ENCODE peak calls at places on chromosomes 6 and 20, in four cellular contexts. P is cardiac fibroblast, L is ascending aorta, O is GM10248. W is an unnamed sample.

GRCh38 chr6:154606457-154606856 is 96.0 kb upstream of the CNKSR3 start:
- DNase-seq in P (no peak), L (no peak), O (peak), W (peak)

GRCh38 chr6:30779850-30780641 is 35.7 kb upstream of the IER3 start:
- DNase-seq in P (no peak), O (no peak), L (no peak), W (no peak)

GRCh38 chr6:78500299-78501089 is 366.9 kb upstream of the IRAK1BP1 start:
- DNase-seq in P (no peak), O (no peak), L (no peak), W (no peak)

GRCh38 chr20:3116341-3116740 is 31.8 kb upstream of the AVP start:
- DNase-seq in P (no peak), L (no peak), O (no peak), W (no peak)

GRCh38 chr6:34556031-34556471 is at the start of gene SPDEF:
- DNase-seq in O (no peak), L (no peak), P (no peak), W (no peak)

GRCh38 chr6:166351715-166352285 is 9.5 kb upstream of the SFT2D1 start:
- DNase-seq in L (no peak), P (peak), O (peak), W (peak)

GRCh38 chr6:38155576-38156204 is 336.2 kb downstream of the ZFAND3 start:
- DNase-seq in P (peak), L (no peak), O (no peak), W (peak)

GRCh38 chr6:156316613-156317012 is 460.6 kb upstream of the ARID1B start:
- DNase-seq in P (no peak), L (no peak), O (no peak), W (no peak)

GRCh38 chr20:11170565-11170964 is 496.8 kb upstream of the JAG1 start:
- DNase-seq in P (peak), L (no peak), O (no peak), W (no peak)

GRCh38 chr6:107600936-107601335 is 111.0 kb downstream of the SOBP start:
- DNase-seq in O (no peak), P (peak), L (no peak), W (no peak)

GRCh38 chr6:44285552-44286284 is 15.5 kb downstream of the TMEM151B start:
- DNase-seq in P (no peak), L (no peak), O (no peak), W (no peak)

GRCh38 chr6:168099201-168100010 is 20.4 kb upstream of the FRMD1 start:
- DNase-seq in O (no peak), L (no peak), P (no peak), W (no peak)

GRCh38 chr6:52065621-52066020 is 21.8 kb downstream of the PKHD1 start:
- DNase-seq in L (no peak), P (no peak), O (no peak), W (no peak)

GRCh38 chr6:35016417-35017221 is 124.5 kb downstream of the TCP11 start:
- DNase-seq in P (peak), L (no peak), O (no peak), W (no peak)

GRCh38 chr20:63911171-63911570 is 16.2 kb downstream of the DNAJC5 start:
- DNase-seq in P (peak), L (no peak), O (no peak), W (no peak)

GRCh38 chr6:41690541-41691330 is 44.7 kb downstream of the TFEB start:
- DNase-seq in L (no peak), P (no peak), O (no peak), W (no peak)

GRCh38 chr6:89353702-89354392 is 1.3 kb upstream of the UBE2J1 start:
- DNase-seq in L (no peak), O (peak), P (no peak), W (peak)

GRCh38 chr6:134074151-134074712 is 21.8 kb upstream of the SLC2A12 start:
- DNase-seq in O (no peak), P (peak), L (no peak), W (no peak)

GRCh38 chr6:70164556-70164955 is 138.3 kb downstream of the COL9A1 start:
- DNase-seq in P (no peak), O (no peak), L (no peak), W (no peak)

GRCh38 chr6:70163795-70164194 is 139.1 kb downstream of the COL9A1 start:
- DNase-seq in L (no peak), O (no peak), P (no peak), W (no peak)

GRCh38 chr6:70162972-70163371 is 139.9 kb downstream of the COL9A1 start:
- DNase-seq in O (no peak), L (no peak), P (no peak), W (no peak)

GRCh38 chr6:70172252-70172651 is 130.6 kb downstream of the COL9A1 start:
- DNase-seq in L (no peak), O (no peak), P (no peak), W (no peak)

DNA sequence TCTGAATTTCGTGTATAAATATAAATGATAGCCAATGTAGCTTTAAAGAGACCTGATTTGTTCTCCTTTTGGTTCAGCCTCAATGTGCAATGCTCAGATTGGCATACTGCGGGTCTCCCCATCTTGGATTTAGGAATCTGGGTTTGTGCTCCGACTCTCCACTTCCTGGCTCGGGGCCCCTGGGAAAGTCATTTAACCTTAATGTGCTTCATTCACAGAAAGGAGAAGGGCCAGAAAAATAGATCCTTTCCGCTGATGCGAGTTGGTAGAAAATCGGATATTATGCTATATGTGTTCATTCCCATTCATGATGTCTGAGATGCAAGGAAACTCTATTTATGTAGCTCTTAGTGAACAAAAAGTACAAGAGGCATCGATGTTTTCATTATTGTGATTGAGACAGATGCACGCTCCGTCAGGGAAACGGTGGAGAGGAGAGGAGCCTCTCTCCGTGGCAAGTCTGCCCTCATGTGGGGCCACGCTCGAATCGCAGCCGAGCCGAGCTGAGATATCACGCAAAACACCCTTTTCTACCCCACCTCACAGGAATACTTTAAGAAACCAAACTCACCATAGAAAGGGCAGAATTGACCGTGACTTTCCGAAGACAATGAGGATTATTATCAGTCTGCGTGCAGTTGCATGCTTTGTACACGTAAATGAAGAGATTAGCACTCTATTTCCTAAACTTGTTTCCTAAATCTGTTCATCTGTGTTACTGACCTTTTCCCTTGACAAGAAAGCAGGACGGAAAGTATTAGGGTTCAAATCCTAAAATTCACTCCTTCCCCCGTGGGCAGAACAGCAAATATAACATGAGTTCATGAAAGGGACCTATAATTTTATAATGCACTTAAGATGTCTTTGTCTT is 136.6 kb downstream of the COL9A1 start:
- DNase-seq in L (no peak), P (peak), O (peak), W (peak)
- TF ChIP-seq CTCF in L (no peak), P (peak), O (peak), W (peak)

GRCh38 chr20:58953050-58953449 is 28.0 kb upstream of the NELFCD start:
- DNase-seq in O (no peak), P (no peak), L (no peak), W (no peak)

GRCh38 chr20:58945967-58946631 is 35.0 kb upstream of the NELFCD start:
- DNase-seq in L (no peak), P (no peak), O (no peak), W (no peak)

GRCh38 chr20:58956078-58956477 is 25.0 kb upstream of the NELFCD start:
- DNase-seq in P (no peak), L (no peak), O (no peak), W (no peak)

GRCh38 chr20:58944610-58945009 is 36.4 kb upstream of the NELFCD start:
- DNase-seq in P (no peak), L (no peak), O (no peak), W (no peak)

GRCh38 chr20:58950603-58951002 is 30.5 kb upstream of the NELFCD start:
- DNase-seq in P (no peak), O (no peak), L (no peak), W (no peak)
- TF ChIP-seq CTCF in P (no peak), O (no peak), L (no peak), W (no peak)

GRCh38 chr6:21496749-21497148 is 96.8 kb upstream of the SOX4 start:
- DNase-seq in L (no peak), P (peak), O (no peak), W (no peak)

GRCh38 chr6:21500314-21500713 is 93.2 kb upstream of the SOX4 start:
- DNase-seq in O (no peak), P (no peak), L (no peak), W (no peak)

GRCh38 chr6:21496275-21496674 is 97.3 kb upstream of the SOX4 start:
- DNase-seq in L (no peak), O (no peak), P (no peak), W (no peak)

GRCh38 chr6:21491955-21492354 is 101.6 kb upstream of the SOX4 start:
- DNase-seq in P (no peak), O (no peak), L (no peak), W (no peak)

GRCh38 chr6:21494505-21494904 is 99.0 kb upstream of the SOX4 start:
- DNase-seq in L (no peak), O (no peak), P (no peak), W (no peak)
- TF ChIP-seq CTCF in L (no peak), O (no peak), P (no peak), W (no peak)

DNA sequence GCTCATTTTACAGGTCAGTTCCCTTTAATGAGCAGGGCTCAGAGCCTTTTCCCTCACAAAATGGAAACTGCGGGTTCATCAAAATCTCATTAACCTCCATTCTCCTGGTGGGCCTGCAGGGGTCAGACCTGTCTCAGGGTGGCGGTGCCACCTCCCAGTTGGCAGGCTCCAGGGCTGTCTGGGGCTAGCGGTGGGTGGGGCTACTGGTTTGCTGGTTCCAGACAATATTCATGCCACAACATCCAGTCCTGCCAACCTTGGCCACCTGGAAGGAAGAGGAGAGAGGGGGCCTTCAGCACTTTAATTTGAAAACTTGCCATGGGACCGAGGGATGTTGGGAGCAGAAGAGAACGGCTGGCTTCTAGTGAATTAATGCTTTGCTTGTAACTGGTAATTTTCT is 41.9 kb upstream of the CTNNBL1 start:
- DNase-seq in P (peak), L (no peak), O (peak), W (peak)
- TF ChIP-seq CTCF in P (peak), L (no peak), O (peak), W (peak)

GRCh38 chr6:90695316-90695715 is 108.4 kb upstream of the MAP3K7 start:
- DNase-seq in O (no peak), L (no peak), P (no peak), W (no peak)

GRCh38 chr6:90703383-90703782 is 116.5 kb upstream of the MAP3K7 start:
- DNase-seq in O (no peak), P (no peak), L (no peak), W (no peak)

GRCh38 chr6:90707223-90707622 is 120.4 kb upstream of the MAP3K7 start:
- DNase-seq in L (no peak), O (no peak), P (no peak), W (no peak)

GRCh38 chr6:90701146-90701781 is 114.4 kb upstream of the MAP3K7 start:
- DNase-seq in O (peak), P (no peak), L (no peak), W (peak)
- TF ChIP-seq CTCF in O (no peak), P (no peak), L (no peak), W (no peak)